ENCODE peak calls at places on chromosomes 11 and 22, in five cellular contexts. One of them, this sample, is unnamed.
A peak's percentile ranks its signal among the peaks of the same experiment; 100 is the strongest.

GRCh38 chr22:37976547-37976946 is 7.8 kb downstream of the SOX10 start:
- DNase-seq in HCT116: no peak
- DNase-seq in GM12878: no peak
- DNase-seq in K562: no peak
- DNase-seq in A549: no peak
- DNase-seq in this sample: no peak

GRCh38 chr22:45859231-45860161 is 117.5 kb downstream of the WNT7B start:
- DNase-seq in HCT116: no peak
- DNase-seq in A549: peak; percentile 77
- DNase-seq in K562: no peak
- DNase-seq in GM12878: no peak
- DNase-seq in this sample: peak; percentile 21

GRCh38 chr11:96309001-96309642 is 33.9 kb downstream of the MAML2 start:
- DNase-seq in GM12878: no peak
- DNase-seq in HCT116: no peak
- DNase-seq in A549: no peak
- DNase-seq in K562: no peak
- DNase-seq in this sample: no peak

GRCh38 chr11:118277312-118277711 is 13.2 kb upstream of the MPZL2 start:
- DNase-seq in A549: no peak
- DNase-seq in GM12878: no peak
- DNase-seq in HCT116: peak; percentile 44
- DNase-seq in K562: no peak
- DNase-seq in this sample: peak; percentile 36

GRCh38 chr11:124977006-124977405 is 23.0 kb downstream of the CCDC15 start:
- DNase-seq in GM12878: no peak
- DNase-seq in HCT116: no peak
- DNase-seq in A549: no peak
- DNase-seq in K562: no peak
- DNase-seq in this sample: no peak

GRCh38 chr11:1192741-1193325 is 30.0 kb upstream of the MUC5B start:
- DNase-seq in K562: peak; percentile 1
- DNase-seq in GM12878: no peak
- DNase-seq in A549: no peak
- DNase-seq in HCT116: no peak
- DNase-seq in this sample: no peak

GRCh38 chr11:77071671-77072605 is 5.2 kb downstream of the CAPN5 start:
- DNase-seq in HCT116: no peak
- DNase-seq in GM12878: no peak
- DNase-seq in A549: no peak
- DNase-seq in K562: no peak
- DNase-seq in this sample: peak; percentile 37

GRCh38 chr11:72236083-72236697 is 7.8 kb downstream of the PHOX2A start:
- DNase-seq in K562: no peak
- DNase-seq in GM12878: no peak
- DNase-seq in A549: no peak
- DNase-seq in HCT116: no peak
- DNase-seq in this sample: peak; percentile 50

GRCh38 chr11:64885367-64886286 is 7.2 kb upstream of the EHD1 start:
- DNase-seq in K562: peak; percentile 85
- DNase-seq in GM12878: no peak
- DNase-seq in A549: no peak
- DNase-seq in HCT116: no peak
- DNase-seq in this sample: peak; percentile 94

GRCh38 chr11:86738615-86739014 is 61.7 kb upstream of the PRSS23 start:
- DNase-seq in A549: no peak
- DNase-seq in GM12878: no peak
- DNase-seq in HCT116: no peak
- DNase-seq in K562: peak; percentile 29
- DNase-seq in this sample: no peak

GRCh38 chr11:29018631-29019030 is 910.4 kb downstream of the METTL15 start:
- DNase-seq in HCT116: no peak
- DNase-seq in K562: no peak
- DNase-seq in GM12878: no peak
- DNase-seq in A549: peak; percentile 49
- DNase-seq in this sample: peak; percentile 89

DNA sequence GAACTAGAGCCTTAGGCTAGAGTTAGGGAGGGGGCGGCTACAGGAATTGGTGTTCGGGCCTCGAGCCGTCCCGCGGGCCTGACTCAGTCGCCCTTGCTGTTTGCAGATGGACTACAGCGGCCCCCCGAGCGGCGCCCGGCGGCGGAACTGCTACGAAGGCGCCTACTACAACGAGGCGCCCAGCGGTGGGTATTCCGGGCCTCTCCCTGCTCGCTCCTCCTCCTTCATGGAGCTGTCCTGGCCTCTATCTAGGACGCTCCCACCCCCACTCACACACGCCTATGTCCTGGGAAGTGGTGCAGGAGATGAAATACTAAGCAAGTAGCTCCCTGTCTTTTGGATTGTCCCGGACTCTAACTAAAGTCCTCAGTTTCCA is 1.4 kb downstream of the MYOD1 start:
- DNase-seq in K562: no peak
- DNase-seq in A549: no peak
- DNase-seq in HCT116: no peak
- DNase-seq in GM12878: no peak
- DNase-seq in this sample: no peak
- TF ChIP-seq CEBPB in K562: no peak
- TF ChIP-seq CEBPB in A549: no peak
- TF ChIP-seq CEBPB in HCT116: no peak
- TF ChIP-seq CEBPB in GM12878: no peak
- TF ChIP-seq CEBPB in this sample: no peak

GRCh38 chr11:15810079-15810478 is 546.3 kb downstream of the SOX6 start:
- DNase-seq in A549: no peak
- DNase-seq in K562: no peak
- DNase-seq in HCT116: no peak
- DNase-seq in GM12878: no peak
- DNase-seq in this sample: no peak
- H3K4me1 ChIP-seq in A549: no peaks in the 10 kb centered on the region
- H3K4me1 ChIP-seq in K562: no peaks in the 10 kb centered on the region
- H3K4me1 ChIP-seq in HCT116: no peaks in the 10 kb centered on the region
- H3K4me1 ChIP-seq in GM12878: no peaks in the 10 kb centered on the region
- H3K4me1 ChIP-seq in this sample: no peaks in the 10 kb centered on the region

DNA sequence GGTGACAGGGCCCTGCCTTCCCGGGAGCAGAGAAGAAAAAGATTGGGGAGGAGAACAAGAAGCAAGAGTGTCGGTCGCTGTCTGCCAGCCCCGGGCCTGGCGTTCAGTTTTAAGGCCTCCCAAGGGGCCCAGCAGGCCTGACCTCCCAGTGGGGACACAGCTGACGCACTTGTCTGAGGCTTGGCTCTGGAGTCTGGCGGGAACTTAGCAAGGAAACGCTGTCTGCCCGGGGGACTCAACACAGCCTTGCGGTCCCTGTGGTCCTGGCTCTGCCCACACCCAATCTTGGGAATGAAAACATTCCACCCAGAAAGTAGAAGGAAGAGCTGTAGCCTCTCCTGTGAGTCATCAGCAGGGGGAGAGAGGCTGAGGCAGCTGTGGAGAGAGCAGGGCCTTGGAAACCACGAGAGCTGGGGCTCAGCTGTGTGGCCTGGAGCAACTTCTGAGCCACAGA is 54.4 kb downstream of the TRAF6 start:
- DNase-seq in A549: peak; percentile 17
- DNase-seq in GM12878: no peak
- DNase-seq in K562: no peak
- DNase-seq in HCT116: no peak
- DNase-seq in this sample: peak; percentile 98
- TF ChIP-seq CEBPB in A549: no peak
- TF ChIP-seq CEBPB in GM12878: no peak
- TF ChIP-seq CEBPB in K562: no peak
- TF ChIP-seq CEBPB in HCT116: no peak
- TF ChIP-seq CEBPB in this sample: peak; percentile 11

DNA sequence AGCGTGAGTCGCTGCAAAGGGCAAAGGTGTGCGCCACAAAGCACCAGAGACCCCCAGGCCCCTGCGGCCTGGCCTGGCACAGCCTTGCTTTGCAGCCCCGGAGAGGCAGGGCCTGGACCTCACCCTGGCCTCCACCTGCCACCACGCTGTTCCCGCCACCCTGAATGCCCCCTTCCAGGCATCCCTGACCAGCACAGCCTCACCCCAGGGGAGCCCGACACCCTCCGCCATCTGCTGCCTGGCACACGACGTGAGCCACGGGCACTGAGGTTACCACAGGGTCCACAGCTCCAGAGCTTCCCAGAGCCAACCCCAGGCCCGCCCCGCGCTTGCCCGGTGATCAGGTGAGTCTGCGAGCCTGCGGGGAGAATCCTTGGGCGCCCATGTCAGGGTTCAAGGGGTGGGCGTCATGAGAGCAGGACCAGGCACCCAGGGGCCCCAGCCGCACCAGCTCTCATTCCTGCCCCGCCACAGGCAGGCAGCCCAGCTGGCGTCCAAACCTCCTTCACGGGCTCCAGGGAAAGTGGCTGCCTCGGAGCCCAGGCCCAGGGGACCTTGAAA is 171.3 kb downstream of the BRD1 start:
- DNase-seq in K562: no peak
- DNase-seq in HCT116: no peak
- DNase-seq in GM12878: no peak
- DNase-seq in A549: no peak
- DNase-seq in this sample: no peak
- H3K4me1 ChIP-seq in K562: peaks cover 12% of the 10 kb centered on the region
- H3K4me1 ChIP-seq in HCT116: peaks cover 12% of the 10 kb centered on the region
- H3K4me1 ChIP-seq in GM12878: no peaks in the 10 kb centered on the region
- H3K4me1 ChIP-seq in A549: no peaks in the 10 kb centered on the region
- H3K4me1 ChIP-seq in this sample: no peaks in the 10 kb centered on the region

DNA sequence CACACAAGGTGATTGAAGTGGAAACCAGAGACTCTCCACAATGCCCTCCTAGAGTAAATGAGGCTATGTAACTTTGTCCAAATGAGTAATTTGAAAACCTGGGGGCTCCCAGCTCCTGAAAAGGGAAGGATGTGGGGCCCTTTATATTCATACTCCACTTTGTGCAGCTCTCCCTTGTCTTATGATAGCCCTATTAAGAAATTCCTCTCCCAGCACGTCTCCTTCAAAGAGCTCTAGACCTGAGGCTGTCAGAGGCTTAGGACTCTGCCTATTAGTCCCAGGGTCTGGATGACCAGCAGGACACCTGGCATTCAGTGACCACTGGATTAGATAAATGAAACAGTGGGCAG is 2.1 kb downstream of the SLC43A1 start:
- DNase-seq in HCT116: no peak
- DNase-seq in A549: no peak
- DNase-seq in K562: no peak
- DNase-seq in GM12878: no peak
- DNase-seq in this sample: no peak
- TF ChIP-seq CEBPB in HCT116: no peak
- TF ChIP-seq CEBPB in A549: no peak
- TF ChIP-seq CEBPB in K562: no peak
- TF ChIP-seq CEBPB in GM12878: no peak
- TF ChIP-seq CEBPB in this sample: no peak

GRCh38 chr11:62547691-62548281 is 1.2 kb upstream of the AHNAK start:
- DNase-seq in K562: no peak
- DNase-seq in HCT116: no peak
- DNase-seq in GM12878: no peak
- DNase-seq in A549: peak; percentile 48
- DNase-seq in this sample: no peak

GRCh38 chr11:62546244-62546936 is at the start of gene AHNAK:
- DNase-seq in A549: peak; percentile 67
- DNase-seq in K562: peak; percentile 82
- DNase-seq in HCT116: no peak
- DNase-seq in GM12878: no peak
- DNase-seq in this sample: peak; percentile 52

GRCh38 chr11:62546937-62547625 is 475 bp upstream of the AHNAK start:
- DNase-seq in K562: no peak
- DNase-seq in GM12878: no peak
- DNase-seq in A549: peak; percentile 66
- DNase-seq in HCT116: no peak
- DNase-seq in this sample: peak; percentile 49

GRCh38 chr11:62545437-62546243 is 966 bp downstream of the AHNAK start:
- DNase-seq in K562: peak; percentile 89
- DNase-seq in HCT116: peak; percentile 75
- DNase-seq in A549: peak; percentile 89
- DNase-seq in GM12878: no peak
- DNase-seq in this sample: peak; percentile 93

DNA sequence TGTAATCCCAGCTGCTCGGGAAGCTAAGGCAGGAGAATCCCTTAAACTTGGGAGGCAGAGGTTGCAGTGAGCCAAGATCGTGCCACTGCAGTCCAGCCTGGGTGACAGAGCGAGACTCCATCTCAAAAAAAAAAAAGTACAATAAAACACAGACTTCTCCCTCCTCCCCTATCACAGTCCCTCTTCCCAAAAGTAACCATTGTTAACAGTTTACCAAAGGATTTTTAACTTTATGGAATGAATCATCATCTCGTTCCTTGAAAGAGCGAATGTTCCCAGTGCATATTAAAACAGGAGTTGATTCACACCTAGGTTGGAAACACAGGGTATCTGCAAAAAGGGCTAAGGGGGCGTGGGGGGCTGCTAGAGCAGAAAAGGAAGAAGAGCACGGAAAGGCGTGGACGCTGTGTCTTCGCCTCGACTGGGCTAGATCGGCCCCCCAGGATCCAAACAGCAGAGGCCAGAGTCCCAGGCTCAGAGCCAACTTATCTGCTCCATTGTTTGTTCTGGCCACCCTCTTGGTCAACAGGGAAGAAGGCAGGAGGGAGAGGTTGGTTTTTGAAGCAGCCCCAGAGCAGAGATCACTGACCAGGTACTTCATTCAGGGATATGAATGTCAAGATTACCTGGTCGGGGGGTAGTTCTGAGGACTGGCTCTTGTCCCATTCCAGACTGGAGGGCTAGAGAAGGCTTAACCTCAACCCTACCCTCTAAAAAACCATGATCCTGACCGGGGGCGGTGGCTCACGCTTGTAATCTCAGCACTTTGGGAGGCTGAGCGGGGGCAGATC is 2.1 kb upstream of the AHNAK start:
- DNase-seq in GM12878: no peak
- DNase-seq in HCT116: no peak
- DNase-seq in K562: peak; percentile 43
- DNase-seq in A549: peak; percentile 28
- DNase-seq in this sample: no peak
- H3K4me1 ChIP-seq in GM12878: peaks cover 55% of the 10 kb centered on the region
- H3K4me1 ChIP-seq in HCT116: peaks cover 72% of the 10 kb centered on the region
- H3K4me1 ChIP-seq in K562: peaks cover 55% of the 10 kb centered on the region
- H3K4me1 ChIP-seq in A549: peaks cover 57% of the 10 kb centered on the region
- H3K4me1 ChIP-seq in this sample: peaks cover 17% of the 10 kb centered on the region

DNA sequence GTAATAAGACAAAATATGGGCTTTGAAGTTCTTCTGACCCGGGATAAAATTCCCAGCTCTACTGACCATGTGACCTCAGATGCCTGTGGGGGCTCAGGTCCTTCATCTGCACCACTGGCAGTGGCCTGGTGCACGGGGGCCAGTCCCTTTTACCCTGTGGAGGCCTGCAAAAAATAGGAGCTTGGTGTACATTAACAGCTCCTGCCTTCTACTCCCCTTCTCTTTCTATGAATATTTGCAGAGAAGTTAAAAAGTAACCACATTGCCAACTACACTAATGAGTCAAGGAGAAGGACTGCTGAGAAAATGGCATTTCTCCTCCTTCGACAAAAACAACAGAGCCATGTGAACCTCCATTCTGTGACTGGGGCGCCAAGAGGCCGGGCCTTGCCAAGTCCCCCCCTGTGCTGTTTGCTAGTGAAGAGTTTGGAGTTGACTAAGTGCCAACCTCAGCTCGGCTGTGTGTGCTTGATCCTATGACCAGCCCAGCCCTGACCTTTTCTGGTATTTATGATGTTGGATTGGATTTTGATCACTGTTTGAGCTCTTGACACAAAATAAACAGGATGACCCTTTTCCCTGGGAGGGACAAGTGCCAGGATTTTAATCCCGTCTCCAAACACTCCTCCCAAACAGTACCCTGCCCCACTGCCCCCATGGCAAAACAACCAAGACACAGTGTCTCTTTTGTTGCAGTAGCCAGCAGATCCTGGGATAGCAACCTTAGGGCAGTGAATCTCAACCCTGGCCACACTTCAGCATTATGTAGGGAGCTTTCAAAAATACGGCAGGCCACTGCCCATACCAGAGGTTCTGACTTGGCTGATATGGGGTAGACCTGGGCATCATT is 380.1 kb downstream of the LARGE1 start:
- DNase-seq in A549: peak; percentile 58
- DNase-seq in GM12878: no peak
- DNase-seq in HCT116: no peak
- DNase-seq in K562: no peak
- DNase-seq in this sample: peak; percentile 5
- TF ChIP-seq CEBPB in A549: peak; percentile 66
- TF ChIP-seq CEBPB in GM12878: no peak
- TF ChIP-seq CEBPB in HCT116: no peak
- TF ChIP-seq CEBPB in K562: no peak
- TF ChIP-seq CEBPB in this sample: no peak

This sample was measured in IMR-90.